ENCODE peak calls at places on chromosome 18, in four cellular contexts. One of them, this sample, is unnamed.

GRCh38 chr18:67730884-67731283 is 214.4 kb upstream of the DSEL start:
- DNase-seq in trophoblast cell: no peak
- DNase-seq in Karpas-422: no peak
- DNase-seq in mesenchymal stem cell: peak; percentile 18
- DNase-seq in this sample: no peak

GRCh38 chr18:33924576-33924975 is 300.1 kb downstream of the NOL4 start:
- DNase-seq in trophoblast cell: no peak
- DNase-seq in mesenchymal stem cell: no peak
- DNase-seq in Karpas-422: no peak
- DNase-seq in this sample: no peak

GRCh38 chr18:11279461-11279860 is 130.1 kb upstream of the PIEZO2 start:
- DNase-seq in mesenchymal stem cell: no peak
- DNase-seq in Karpas-422: no peak
- DNase-seq in trophoblast cell: no peak
- DNase-seq in this sample: no peak

GRCh38 chr18:26768388-26768787 is 97.1 kb downstream of the AQP4 start:
- DNase-seq in trophoblast cell: no peak
- DNase-seq in Karpas-422: no peak
- DNase-seq in mesenchymal stem cell: no peak
- DNase-seq in this sample: no peak

GRCh38 chr18:51290864-51291263 is 93.4 kb upstream of the MEX3C start:
- DNase-seq in trophoblast cell: no peak
- DNase-seq in mesenchymal stem cell: no peak
- DNase-seq in Karpas-422: no peak
- DNase-seq in this sample: no peak

GRCh38 chr18:25604909-25605247 is 252.9 kb upstream of the ZNF521 start:
- DNase-seq in mesenchymal stem cell: no peak
- DNase-seq in trophoblast cell: no peak
- DNase-seq in Karpas-422: no peak
- DNase-seq in this sample: no peak

GRCh38 chr18:21741511-21742322 is 1.1 kb downstream of the MIB1 start:
- DNase-seq in Karpas-422: peak; percentile 69
- DNase-seq in trophoblast cell: no peak
- DNase-seq in mesenchymal stem cell: peak; percentile 43
- DNase-seq in this sample: no peak

GRCh38 chr18:37408676-37409305 is 156.8 kb downstream of the CELF4 start:
- DNase-seq in Karpas-422: no peak
- DNase-seq in trophoblast cell: no peak
- DNase-seq in mesenchymal stem cell: no peak
- DNase-seq in this sample: no peak

GRCh38 chr18:27665264-27665799 is 480.2 kb upstream of the CHST9 start:
- DNase-seq in Karpas-422: no peak
- DNase-seq in mesenchymal stem cell: no peak
- DNase-seq in trophoblast cell: no peak
- DNase-seq in this sample: no peak

GRCh38 chr18:8754995-8755955 is 49.9 kb downstream of the MTCL1 start:
- DNase-seq in mesenchymal stem cell: no peak
- DNase-seq in Karpas-422: no peak
- DNase-seq in trophoblast cell: no peak
- DNase-seq in this sample: no peak

GRCh38 chr18:23737578-23737977 is 48.3 kb downstream of the LAMA3 start:
- DNase-seq in mesenchymal stem cell: no peak
- DNase-seq in Karpas-422: no peak
- DNase-seq in trophoblast cell: no peak
- DNase-seq in this sample: no peak

GRCh38 chr18:23207994-23208393 is 72.7 kb downstream of the CABLES1 start:
- DNase-seq in mesenchymal stem cell: no peak
- DNase-seq in trophoblast cell: no peak
- DNase-seq in Karpas-422: no peak
- DNase-seq in this sample: no peak

GRCh38 chr18:23814977-23815614 is 125.8 kb downstream of the LAMA3 start:
- DNase-seq in mesenchymal stem cell: no peak
- DNase-seq in Karpas-422: no peak
- DNase-seq in trophoblast cell: no peak
- DNase-seq in this sample: no peak

GRCh38 chr18:32920796-32921787 is 148.3 kb upstream of the KLHL14 start:
- DNase-seq in trophoblast cell: peak; percentile 18
- DNase-seq in Karpas-422: no peak
- DNase-seq in mesenchymal stem cell: peak; percentile 93
- DNase-seq in this sample: peak; percentile 38

DNA sequence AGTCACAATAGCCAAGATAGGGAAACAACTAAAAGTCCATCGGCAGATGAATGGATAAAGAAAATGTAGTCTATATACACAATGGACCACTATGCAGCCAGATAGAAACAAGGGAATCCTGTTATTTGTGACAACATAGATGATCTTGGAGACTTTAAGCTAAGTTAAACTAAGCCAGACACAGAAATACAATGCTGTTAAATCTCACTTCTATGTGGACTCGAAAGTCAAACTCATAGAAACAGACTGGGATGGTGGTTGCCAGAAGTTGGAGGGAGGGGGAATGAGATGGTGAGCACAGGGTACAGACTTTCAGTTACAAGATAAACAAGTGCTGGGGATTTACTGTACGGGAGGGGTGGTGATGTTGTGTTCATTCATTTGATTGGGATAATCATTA is 5.4 kb upstream of the CNDP1 start:
- DNase-seq in trophoblast cell: no peak
- DNase-seq in Karpas-422: no peak
- DNase-seq in mesenchymal stem cell: no peak
- DNase-seq in this sample: no peak
- H3K27ac ChIP-seq in trophoblast cell: no peak overlapping the region
- H3K27ac ChIP-seq in Karpas-422: no peak overlapping the region
- H3K27ac ChIP-seq in mesenchymal stem cell: no peak overlapping the region
- H3K27ac ChIP-seq in this sample: no peak overlapping the region

DNA sequence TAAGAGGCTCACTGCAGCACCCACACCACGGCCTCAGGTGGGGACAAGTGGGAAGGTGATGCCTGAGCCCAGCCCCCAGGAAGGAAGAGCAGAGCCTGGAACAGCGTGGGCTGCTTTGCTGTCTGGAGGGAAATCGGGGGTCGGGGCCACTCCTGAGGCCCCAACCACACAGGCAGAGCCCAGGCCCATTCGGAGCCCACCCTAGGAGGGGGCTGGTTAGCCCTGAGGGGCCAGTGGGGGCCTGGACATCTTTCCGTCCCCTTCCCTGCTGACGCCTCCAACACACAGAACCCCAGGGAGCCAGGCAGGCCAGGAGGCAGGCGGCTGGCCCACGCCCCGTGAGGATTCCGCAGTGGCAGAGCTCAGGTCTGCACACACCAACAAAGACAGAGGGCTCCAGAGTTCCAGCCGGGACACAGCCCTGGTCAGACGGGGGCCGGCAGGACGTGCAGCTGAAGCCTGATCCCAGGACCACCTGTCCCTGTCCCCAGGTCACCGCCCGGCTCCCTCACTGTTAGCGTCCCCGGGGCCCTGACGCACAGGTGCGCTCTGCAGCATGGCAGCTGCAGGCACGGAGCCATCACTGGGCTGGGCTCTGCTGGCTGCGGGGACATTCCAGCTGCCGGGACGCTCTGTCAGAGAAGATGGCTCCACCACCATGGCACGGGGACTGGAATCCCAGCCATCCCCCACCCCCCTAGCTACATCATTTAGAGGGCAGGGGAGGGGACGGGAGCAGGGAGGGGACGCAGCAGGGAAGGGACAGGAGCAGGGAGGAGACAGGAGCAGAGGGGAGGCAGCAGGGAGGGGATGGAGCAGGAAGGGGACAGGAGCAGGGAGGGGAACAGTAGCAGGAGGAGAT is 40.2 kb downstream of the SLC66A2 start:
- DNase-seq in mesenchymal stem cell: no peak
- DNase-seq in trophoblast cell: no peak
- DNase-seq in Karpas-422: no peak
- DNase-seq in this sample: no peak
- H3K4me3 ChIP-seq in mesenchymal stem cell: peak overlapping the region; percentile 19
- H3K4me3 ChIP-seq in trophoblast cell: no peak overlapping the region
- H3K4me3 ChIP-seq in Karpas-422: no peak overlapping the region
- H3K4me3 ChIP-seq in this sample: no peak overlapping the region

GRCh38 chr18:45782662-45783061 is 42.8 kb upstream of the SIGLEC15 start:
- DNase-seq in trophoblast cell: no peak
- DNase-seq in mesenchymal stem cell: no peak
- DNase-seq in Karpas-422: no peak
- DNase-seq in this sample: no peak
- H2AFZ ChIP-seq in trophoblast cell: no peak overlapping the region
- H2AFZ ChIP-seq in mesenchymal stem cell: no peak overlapping the region
- H2AFZ ChIP-seq in Karpas-422: no peak overlapping the region
- H2AFZ ChIP-seq in this sample: no peak overlapping the region

DNA sequence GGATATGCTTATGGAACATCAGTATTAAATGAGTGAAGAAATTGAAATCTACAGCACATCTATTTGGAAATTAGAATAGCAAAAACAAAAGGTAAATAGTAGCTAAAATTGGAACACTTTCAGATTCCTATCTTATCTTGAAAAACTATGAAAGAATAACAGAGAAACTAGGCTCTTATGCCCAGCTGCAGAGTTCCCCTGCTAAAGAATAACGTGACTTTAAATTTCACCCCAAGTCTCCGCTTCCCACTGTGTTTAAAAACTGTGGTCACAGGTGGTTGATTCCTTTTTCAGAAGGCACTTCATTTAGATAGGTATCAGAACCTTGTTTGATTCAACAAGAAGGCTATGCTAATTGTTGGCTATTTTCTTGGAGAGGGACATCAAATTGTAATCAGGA is 30.1 kb downstream of the ARHGAP28 start:
- DNase-seq in Karpas-422: no peak
- DNase-seq in mesenchymal stem cell: no peak
- DNase-seq in trophoblast cell: no peak
- DNase-seq in this sample: no peak
- H3K27ac ChIP-seq in Karpas-422: no peak overlapping the region
- H3K27ac ChIP-seq in mesenchymal stem cell: no peak overlapping the region
- H3K27ac ChIP-seq in trophoblast cell: no peak overlapping the region
- H3K27ac ChIP-seq in this sample: no peak overlapping the region

GRCh38 chr18:75454022-75454795 is 26.7 kb upstream of the SMIM21 start:
- DNase-seq in Karpas-422: no peak
- DNase-seq in trophoblast cell: no peak
- DNase-seq in mesenchymal stem cell: no peak
- DNase-seq in this sample: no peak

GRCh38 chr18:75456277-75456676 is 28.8 kb upstream of the SMIM21 start:
- DNase-seq in mesenchymal stem cell: peak; percentile 5
- DNase-seq in trophoblast cell: no peak
- DNase-seq in Karpas-422: no peak
- DNase-seq in this sample: no peak

DNA sequence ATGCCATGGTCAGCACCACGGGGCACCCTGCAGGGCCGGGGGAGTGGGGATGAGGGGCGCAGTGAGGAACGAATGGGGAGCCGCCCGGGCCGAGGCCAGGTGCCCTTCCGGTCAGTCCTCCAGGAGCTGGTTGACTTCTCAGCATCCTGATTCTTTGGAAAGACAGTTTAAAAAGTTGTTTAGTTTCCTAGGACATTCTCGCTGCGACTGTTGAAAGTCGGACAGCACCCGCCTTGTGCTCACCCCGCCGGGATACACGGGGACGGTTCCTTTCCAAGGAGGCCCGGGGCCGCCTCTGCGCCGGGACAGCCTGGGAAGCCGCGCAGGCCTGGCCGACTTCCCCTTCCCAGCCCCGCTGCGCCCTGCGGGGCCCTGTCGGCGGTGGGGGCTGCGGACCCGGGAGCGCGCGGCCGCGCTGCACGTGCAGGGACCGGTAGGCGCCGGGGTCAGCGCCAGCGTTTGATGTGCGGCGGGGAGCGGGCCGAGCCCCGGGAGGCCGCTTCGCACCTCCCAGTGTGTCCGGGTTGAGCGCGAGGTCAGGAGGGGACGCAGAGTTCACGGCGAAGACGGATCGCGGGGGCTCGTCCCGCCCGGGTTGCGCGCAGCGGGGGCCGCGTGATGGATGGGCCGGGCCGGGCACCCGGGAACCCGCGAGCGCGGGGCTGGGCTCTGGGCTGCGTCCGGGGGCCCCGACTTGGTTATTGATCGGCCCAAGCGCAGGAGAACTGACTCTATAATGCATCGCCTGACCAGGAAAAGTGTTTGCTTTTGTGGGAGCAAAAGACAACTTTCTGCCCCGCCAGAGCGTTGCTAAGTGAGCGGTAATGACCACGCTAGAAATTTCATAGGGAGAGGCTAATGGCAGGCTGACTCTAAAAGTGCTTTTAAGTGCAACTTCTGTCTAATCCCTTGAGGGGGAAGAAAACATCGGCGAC is 28.0 kb upstream of the SMIM21 start:
- DNase-seq in mesenchymal stem cell: peak; percentile 27
- DNase-seq in Karpas-422: no peak
- DNase-seq in trophoblast cell: no peak
- DNase-seq in this sample: no peak
- H3K4me3 ChIP-seq in mesenchymal stem cell: peak overlapping the region; percentile 62
- H3K4me3 ChIP-seq in Karpas-422: no peak overlapping the region
- H3K4me3 ChIP-seq in trophoblast cell: peak overlapping the region; percentile 68
- H3K4me3 ChIP-seq in this sample: no peak overlapping the region

DNA sequence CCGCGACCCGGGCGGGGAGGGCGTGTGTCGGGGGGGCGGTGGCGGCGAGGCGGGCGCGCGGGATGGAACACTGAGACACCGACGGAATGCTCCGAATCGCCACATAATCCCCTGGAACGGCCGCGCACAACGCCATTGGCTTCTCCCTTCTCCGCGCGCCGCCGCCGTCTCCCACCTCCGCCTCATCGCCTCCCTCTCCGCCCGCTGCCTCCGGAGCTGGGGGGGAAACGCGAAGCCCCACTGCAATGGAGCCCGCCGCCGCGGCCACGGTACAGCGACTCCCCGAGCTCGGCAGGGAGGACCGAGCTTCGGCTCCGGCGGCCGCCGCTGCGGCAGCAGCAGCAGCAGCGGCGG is at the start of gene PHLPP1:
- DNase-seq in trophoblast cell: no peak
- DNase-seq in mesenchymal stem cell: no peak
- DNase-seq in Karpas-422: peak; percentile 61
- DNase-seq in this sample: no peak
- H2AFZ ChIP-seq in trophoblast cell: peak within 1 kb of the TSS; percentile 100
- H2AFZ ChIP-seq in mesenchymal stem cell: peak within 1 kb of the TSS; percentile 97
- H2AFZ ChIP-seq in Karpas-422: peak within 1 kb of the TSS; percentile 86
- H2AFZ ChIP-seq in this sample: peak within 1 kb of the TSS; percentile 84

DNA sequence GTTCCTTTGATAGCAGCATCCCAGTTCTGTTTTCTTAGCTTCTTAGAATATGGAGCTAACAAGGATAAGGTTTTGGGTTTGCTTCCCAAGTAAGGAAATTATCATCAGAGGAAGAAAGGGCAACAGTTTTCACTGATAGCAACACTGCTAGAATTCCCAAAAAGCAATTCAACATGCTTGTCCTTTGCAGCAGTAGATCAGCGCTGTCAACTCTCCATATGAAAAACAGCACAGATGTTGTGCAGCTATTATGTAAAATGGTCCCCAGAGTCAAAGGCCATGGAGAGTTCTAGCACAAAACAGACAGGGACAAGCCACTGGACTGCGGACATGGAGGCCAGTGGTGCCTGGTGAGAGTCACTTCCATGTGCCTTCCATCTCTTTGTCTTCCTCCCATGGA is 135.9 kb upstream of the RNF152 start:
- DNase-seq in Karpas-422: no peak
- DNase-seq in mesenchymal stem cell: no peak
- DNase-seq in trophoblast cell: no peak
- DNase-seq in this sample: no peak
- H3K27ac ChIP-seq in Karpas-422: no peak overlapping the region
- H3K27ac ChIP-seq in mesenchymal stem cell: no peak overlapping the region
- H3K27ac ChIP-seq in trophoblast cell: no peak overlapping the region
- H3K27ac ChIP-seq in this sample: no peak overlapping the region

This sample was measured in PC-9.